ENCODE peak calls at places on chromosomes 13 and 19, in ten cellular contexts. N is ovary, Z is tibial nerve, U is breast epithelium, J is body of pancreas, I is transverse colon, H is heart left ventricle, R is IMR-90, O is thyroid gland, B is stomach. E is an unnamed sample.

GRCh38 chr13:98848736-98849135 is 96.3 kb upstream of the SLC15A1 start:
- DNase-seq in Z (no peak), R (peak; percentile 68), B (no peak), N (no peak), I (no peak), U (no peak), J (no peak), H (no peak), O (no peak), E (no peak)

GRCh38 chr13:77298403-77298802 is 28.5 kb downstream of the MYCBP2 start:
- DNase-seq in U (no peak), O (no peak), N (no peak), Z (no peak), H (no peak), I (no peak), B (no peak), J (no peak), R (no peak), E (no peak)

GRCh38 chr19:50268046-50268445 is 61.1 kb downstream of the KCNC3 start:
- DNase-seq in H (no peak), U (no peak), N (no peak), O (no peak), Z (no peak), R (no peak), B (no peak), I (no peak), J (no peak), E (no peak)

GRCh38 chr19:12993562-12993961 is 1.7 kb upstream of the NFIX start:
- DNase-seq in H (no peak), O (no peak), I (no peak), R (no peak), B (no peak), U (no peak), Z (no peak), N (peak; percentile 20), J (no peak), E (no peak)

GRCh38 chr13:38635030-38635429 is 51.8 kb upstream of the FREM2 start:
- DNase-seq in B (no peak), R (no peak), J (no peak), I (no peak), O (no peak), U (no peak), H (no peak), Z (no peak), N (no peak), E (no peak)

GRCh38 chr13:57996717-57997116 is 365.2 kb downstream of the PCDH17 start:
- DNase-seq in R (no peak), I (no peak), O (no peak), Z (no peak), U (no peak), B (no peak), H (no peak), N (no peak), J (no peak), E (no peak)

GRCh38 chr13:44024496-44025155 is 144.9 kb downstream of the LACC1 start:
- DNase-seq in O (no peak), J (no peak), H (no peak), N (no peak), Z (no peak), U (no peak), B (no peak), I (no peak), R (no peak), E (no peak)

GRCh38 chr13:93687261-93687660 is 460.7 kb downstream of the GPC6 start:
- DNase-seq in R (peak; percentile 75), Z (no peak), J (no peak), N (no peak), O (no peak), H (no peak), U (no peak), I (no peak), B (no peak), E (no peak)

GRCh38 chr19:2239173-2239572 is 2.5 kb downstream of the SF3A2 start:
- DNase-seq in U (no peak), J (no peak), B (no peak), R (no peak), Z (no peak), I (no peak), N (no peak), O (no peak), H (no peak), E (no peak)
- H3K27ac ChIP-seq in U (no peak overlapping the region), J (peak overlapping the region; percentile 60), B (no peak overlapping the region), R (peak overlapping the region; percentile 16), Z (peak overlapping the region; percentile 90), I (no peak overlapping the region), N (no peak overlapping the region), O (peak overlapping the region; percentile 47), H (peak overlapping the region; percentile 74), E (peak overlapping the region; percentile 79)

DNA sequence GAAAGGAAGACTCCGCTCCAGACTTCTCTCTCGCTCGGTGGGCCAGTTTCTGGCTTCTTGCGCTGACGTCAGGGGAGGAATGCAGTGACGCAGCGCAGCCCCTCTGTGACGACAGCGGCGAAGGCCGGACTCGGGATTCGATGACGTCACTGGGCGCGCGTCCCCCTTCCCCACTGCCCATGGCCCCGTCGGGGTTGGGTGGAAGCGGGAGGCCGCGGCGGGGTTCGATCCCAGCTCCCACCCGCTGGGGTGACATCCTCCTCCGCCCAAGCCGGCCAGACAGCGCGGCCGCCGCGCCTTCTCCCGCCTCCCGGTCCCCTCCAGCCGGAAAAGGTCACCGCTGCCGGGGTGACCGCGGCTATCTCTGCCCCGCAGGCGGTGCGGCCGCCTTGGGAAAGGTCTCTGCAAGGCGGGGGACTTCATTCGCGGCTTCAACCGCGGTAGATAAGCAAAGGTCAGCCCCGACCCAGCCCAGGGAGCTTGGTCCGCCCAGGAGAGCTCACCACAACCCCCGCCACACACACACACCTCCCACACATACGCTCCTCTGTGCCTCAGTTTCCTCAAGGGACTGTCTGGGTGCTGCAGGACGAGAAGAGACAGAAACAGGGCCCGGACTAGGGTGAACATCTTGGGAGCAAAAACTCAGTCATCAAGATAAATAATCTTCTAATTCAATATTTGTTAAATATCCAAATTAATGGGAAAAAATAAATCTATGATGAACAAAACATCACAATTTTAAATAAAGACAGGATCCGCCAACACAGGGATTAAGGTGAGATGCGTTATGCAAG is 844 bp upstream of the RFX1 start:
- DNase-seq in N (peak; percentile 93), B (no peak), J (no peak), U (no peak), R (no peak), H (peak; percentile 86), Z (no peak), O (no peak), I (no peak), E (no peak)
- TF ChIP-seq POLR2A in N (peak; percentile 54), B (no peak), J (peak; percentile 79), U (peak; percentile 26), R (peak; percentile 73), H (no peak), Z (peak; percentile 36), O (no peak), I (peak; percentile 71), E (peak; percentile 68)

DNA sequence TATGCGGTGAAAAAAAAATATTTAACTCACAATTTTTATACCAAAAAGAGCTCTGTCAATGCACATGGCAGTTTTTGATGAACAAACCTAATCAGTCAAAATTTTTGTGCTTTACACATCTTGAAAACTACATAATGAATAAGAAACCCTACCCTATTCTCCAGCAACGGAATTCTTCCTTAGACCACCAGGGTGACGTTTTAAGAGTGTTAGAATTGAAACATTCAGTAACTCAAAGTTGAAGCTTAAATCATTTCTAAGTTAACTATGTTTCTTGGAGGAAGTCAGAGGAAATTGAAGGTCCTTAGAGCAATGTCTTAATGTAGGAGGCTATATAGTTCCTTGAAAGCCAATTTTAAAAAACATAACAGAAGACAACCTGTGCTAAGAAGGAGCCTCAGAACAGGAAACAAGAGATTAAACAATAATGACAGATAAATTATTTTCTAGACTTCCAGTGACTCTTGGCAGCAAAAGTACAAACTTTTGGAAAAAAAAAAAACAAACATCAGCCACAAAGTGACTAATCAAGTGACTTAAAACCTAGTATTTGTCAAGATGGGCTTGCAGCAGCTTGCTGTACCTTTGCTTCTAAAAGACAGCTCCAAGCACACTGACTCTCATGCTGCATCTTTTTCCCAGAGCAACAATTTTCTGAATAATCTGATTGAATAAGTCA is 6.2 kb downstream of the SPRY2 start:
- DNase-seq in B (no peak), I (no peak), O (no peak), J (no peak), N (no peak), Z (no peak), R (peak; percentile 43), H (no peak), U (no peak), E (peak; percentile 24)
- TF ChIP-seq CTCF in B (no peak), I (no peak), O (no peak), J (no peak), N (no peak), Z (no peak), R (no peak), H (no peak), U (no peak), E (no peak)

GRCh38 chr19:290539-291521 is at the start of gene PLPP2:
- DNase-seq in H (no peak), O (peak; percentile 85), U (peak; percentile 94), B (peak; percentile 93), R (no peak), I (peak; percentile 77), Z (no peak), J (peak; percentile 92), N (no peak), E (no peak)

GRCh38 chr19:291561-292280 is 518 bp upstream of the PLPP2 start:
- DNase-seq in J (peak; percentile 58), U (no peak), H (no peak), O (no peak), R (no peak), B (peak; percentile 48), Z (no peak), N (no peak), I (peak; percentile 55), E (no peak)

GRCh38 chr19:288911-289310 is 2.3 kb downstream of the PLPP2 start:
- DNase-seq in J (no peak), H (no peak), B (peak; percentile 25), O (no peak), N (no peak), I (peak; percentile 31), R (no peak), U (no peak), Z (no peak), E (no peak)

GRCh38 chr19:287381-287871 is 3.8 kb downstream of the PLPP2 start:
- DNase-seq in N (no peak), I (no peak), O (no peak), H (no peak), B (peak; percentile 21), J (no peak), R (no peak), U (no peak), Z (no peak), E (no peak)

GRCh38 chr19:289651-290538 is 1.3 kb downstream of the PLPP2 start:
- DNase-seq in B (peak; percentile 87), I (peak; percentile 84), R (peak; percentile 25), O (peak; percentile 70), Z (no peak), N (no peak), H (no peak), J (peak; percentile 92), U (peak; percentile 86), E (peak; percentile 35)
- H3K27ac ChIP-seq in B (peak overlapping the region; percentile 92), I (peak overlapping the region; percentile 93), R (no peak overlapping the region), O (no peak overlapping the region), Z (peak overlapping the region; percentile 66), N (no peak overlapping the region), H (no peak overlapping the region), J (peak overlapping the region; percentile 94), U (peak overlapping the region; percentile 93), E (peak overlapping the region; percentile 10)

DNA sequence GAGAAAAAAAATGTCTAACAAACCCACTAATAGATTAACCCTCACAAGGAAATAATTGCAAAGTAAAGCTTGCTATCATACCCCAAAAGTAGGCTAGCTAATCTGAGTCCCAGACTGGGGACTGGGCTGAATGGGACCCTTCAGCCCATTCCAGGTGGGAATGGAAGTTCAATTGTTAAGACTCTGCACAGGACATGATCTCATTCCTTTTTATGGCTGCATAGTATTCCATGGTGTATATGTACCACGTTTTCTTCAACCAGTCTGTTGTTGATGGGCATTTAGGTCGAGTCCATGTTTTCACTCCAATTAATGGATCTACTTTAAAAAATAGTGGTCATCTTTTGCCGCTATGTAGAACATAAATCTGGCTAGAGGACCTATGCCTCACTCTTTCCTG is 17.9 kb downstream of the OR7A5 start:
- DNase-seq in U (no peak), O (no peak), Z (no peak), R (no peak), H (no peak), B (no peak), J (no peak), N (no peak), I (no peak), E (no peak)
- TF ChIP-seq POLR2A in U (no peak), O (no peak), Z (no peak), R (no peak), H (no peak), B (no peak), J (no peak), N (no peak), I (no peak), E (no peak)

E was measured in endothelial cell of umbilical vein.